ENCODE peak calls at places on chromosomes 1 and 21, in eight cellular contexts. Q is hippocampal formation; W is AG09319; R is effector CD4-positive, alpha-beta T cell; K is frontal cortex; F is GM04504; V is NCI-H2029 treated with DMSO at 0.1 percent for 48 hours; D is GM23338. X is an unnamed sample.

GRCh38 chr1:22652457-22652856 is 579 bp upstream of the C1QB start:
- DNase-seq in V (no peak), D (no peak), W (no peak), F (no peak), Q (no peak), K (no peak), R (no peak), X (no peak)

GRCh38 chr1:37822942-37823865 is 15.2 kb upstream of the YRDC start:
- DNase-seq in W (no peak), V (no peak), Q (no peak), R (no peak), F (no peak), D (no peak), K (no peak), X (no peak)

GRCh38 chr1:243946946-243947345 is 96.9 kb upstream of the AKT3 start:
- DNase-seq in Q (no peak), W (no peak), R (peak), K (no peak), D (peak), F (no peak), V (no peak), X (peak)

GRCh38 chr1:2812136-2812535 is 10.6 kb upstream of the TTC34 start:
- DNase-seq in Q (no peak), D (no peak), K (no peak), R (no peak), V (no peak), F (no peak), W (no peak), X (no peak)

GRCh38 chr1:93623436-93623835 is 58.2 kb downstream of the BCAR3 start:
- DNase-seq in R (no peak), F (no peak), Q (no peak), V (no peak), W (no peak), K (no peak), D (no peak), X (no peak)

GRCh38 chr1:206464456-206464964 is 5.8 kb upstream of the IKBKE start:
- DNase-seq in Q (peak), R (no peak), D (no peak), W (peak), F (peak), V (no peak), K (peak), X (no peak)

GRCh38 chr1:168236836-168237611 is 11.2 kb downstream of the SFT2D2 start:
- DNase-seq in D (no peak), F (no peak), Q (peak), R (no peak), K (no peak), W (no peak), V (no peak), X (no peak)

GRCh38 chr1:183267646-183268431 is 81.8 kb downstream of the LAMC2 start:
- DNase-seq in R (no peak), W (peak), V (no peak), Q (no peak), D (no peak), F (peak), K (no peak), X (no peak)

GRCh38 chr1:203403586-203403985 is 52.7 kb upstream of the FMOD start:
- DNase-seq in K (no peak), V (no peak), R (no peak), W (no peak), F (no peak), D (no peak), Q (no peak), X (no peak)

GRCh38 chr1:32334864-32335618 is 992 bp downstream of the MARCKSL1 start:
- DNase-seq in V (no peak), F (no peak), K (peak), Q (no peak), R (peak), D (peak), W (no peak), X (peak)

GRCh38 chr1:67463298-67463960 is 33.2 kb upstream of the SERBP1 start:
- DNase-seq in Q (peak), V (no peak), D (peak), W (no peak), K (no peak), R (no peak), F (no peak), X (peak)

GRCh38 chr1:48039088-48040049 is 42.2 kb upstream of the TRABD2B start:
- DNase-seq in Q (no peak), F (no peak), K (peak), R (no peak), W (no peak), D (peak), V (peak), X (peak)

GRCh38 chr1:247647864-247648263 is 31.7 kb downstream of the OR13G1 start:
- DNase-seq in Q (peak), F (no peak), R (no peak), W (no peak), V (no peak), D (peak), K (no peak), X (peak)

GRCh38 chr1:232568331-232568852 is 61.5 kb downstream of the SIPA1L2 start:
- DNase-seq in Q (no peak), R (no peak), K (no peak), F (peak), V (peak), D (no peak), W (no peak), X (no peak)

GRCh38 chr1:97145321-97145956 is 423.9 kb downstream of the PTBP2 start:
- DNase-seq in R (no peak), K (peak), V (no peak), D (no peak), F (peak), W (peak), Q (peak), X (no peak)

GRCh38 chr21:17612565-17613241 is at the start of gene BTG3:
- DNase-seq in V (peak), Q (peak), W (peak), K (peak), D (peak), F (peak), R (peak), X (peak)

GRCh38 chr21:17925000-17925610 is 105.9 kb upstream of the C21orf91 start:
- DNase-seq in W (no peak), K (peak), F (peak), D (peak), V (peak), R (peak), Q (peak), X (peak)

GRCh38 chr1:223724376-223724775 is 12.0 kb downstream of the CAPN2 start:
- DNase-seq in V (no peak), F (no peak), R (no peak), W (no peak), K (no peak), D (no peak), Q (no peak), X (no peak)

GRCh38 chr1:53071915-53072314 is 9.9 kb downstream of the PODN start:
- DNase-seq in D (no peak), F (no peak), V (no peak), K (no peak), R (no peak), Q (no peak), W (no peak), X (no peak)

GRCh38 chr21:30097791-30098190 is 68.8 kb downstream of the CLDN17 start:
- DNase-seq in K (no peak), Q (no peak), F (no peak), V (no peak), W (no peak), D (no peak), R (no peak), X (no peak)

GRCh38 chr21:34129971-34130597 is 56.7 kb downstream of the MRPS6 start:
- DNase-seq in K (no peak), R (no peak), F (no peak), W (no peak), Q (no peak), D (peak), V (no peak), X (no peak)

GRCh38 chr1:48817505-48818114 is 40.9 kb upstream of the BEND5 start:
- DNase-seq in Q (peak), R (no peak), F (no peak), W (peak), D (peak), K (peak), V (peak), X (peak)

GRCh38 chr1:222466150-222466865 is 81.6 kb downstream of the HHIPL2 start:
- DNase-seq in V (no peak), Q (no peak), F (no peak), K (no peak), D (no peak), W (no peak), R (no peak), X (peak)

GRCh38 chr1:9877962-9878361 is 32.1 kb downstream of the CTNNBIP1 start:
- DNase-seq in W (no peak), F (no peak), D (no peak), Q (no peak), V (no peak), K (no peak), R (no peak), X (no peak)

GRCh38 chr1:3541465-3541864 is 69.8 kb downstream of the MEGF6 start:
- DNase-seq in V (no peak), D (no peak), Q (no peak), K (no peak), R (no peak), W (no peak), F (no peak), X (no peak)

GRCh38 chr21:30257773-30258172 is 25.0 kb downstream of the KRTAP24-1 start:
- DNase-seq in W (no peak), Q (no peak), D (peak), V (no peak), R (no peak), F (no peak), K (no peak), X (peak)

GRCh38 chr1:101338714-101339430 is 102.1 kb downstream of the S1PR1 start:
- DNase-seq in V (no peak), D (no peak), Q (no peak), F (no peak), W (no peak), K (no peak), R (no peak), X (no peak)

GRCh38 chr1:40766017-40766416 is 17.6 kb upstream of the KCNQ4 start:
- DNase-seq in R (no peak), Q (no peak), V (no peak), K (no peak), W (no peak), F (no peak), D (no peak), X (no peak)

GRCh38 chr1:3482590-3482899 is 28.1 kb downstream of the ARHGEF16 start:
- DNase-seq in K (no peak), Q (no peak), R (no peak), W (no peak), F (no peak), V (no peak), D (peak), X (peak)

GRCh38 chr1:20775700-20776099 is 11.4 kb downstream of the HP1BP3 start:
- DNase-seq in K (no peak), Q (no peak), W (no peak), R (no peak), V (no peak), F (no peak), D (no peak), X (no peak)

GRCh38 chr1:63758805-63759204 is 15.0 kb upstream of the ROR1 start:
- DNase-seq in F (no peak), R (no peak), K (no peak), Q (no peak), V (peak), W (no peak), D (no peak), X (no peak)

GRCh38 chr1:107559881-107560280 is 405.1 kb downstream of the VAV3 start:
- DNase-seq in V (no peak), F (peak), R (no peak), Q (no peak), W (no peak), K (no peak), D (no peak), X (no peak)

GRCh38 chr1:234776875-234777849 is 167.2 kb upstream of the IRF2BP2 start:
- DNase-seq in F (no peak), Q (no peak), V (no peak), R (no peak), D (no peak), K (no peak), W (no peak), X (peak)

X was measured in H7.